ENCODE peak calls at places on chromosomes 13 and 19, in four cellular contexts. C is PC-3, X is Calu3, W is psoas muscle. B is an unnamed sample.

GRCh38 chr13:75995966-75996365 is 359.8 kb downstream of the LMO7 start:
- DNase-seq in X (no peak), W (no peak), C (peak), B (no peak)

GRCh38 chr13:45500492-45501174 is 35.9 kb downstream of the COG3 start:
- DNase-seq in W (no peak), X (peak), C (peak), B (no peak)

GRCh38 chr13:23630349-23631093 is 60.3 kb downstream of the TNFRSF19 start:
- DNase-seq in X (no peak), C (no peak), W (no peak), B (no peak)

GRCh38 chr19:42420055-42420544 is 7.1 kb downstream of the LIPE start:
- DNase-seq in X (peak), C (peak), W (no peak), B (peak)

GRCh38 chr13:74986609-74987008 is 495.4 kb downstream of the TBC1D4 start:
- DNase-seq in X (no peak), C (peak), W (no peak), B (no peak)

GRCh38 chr13:112744306-112745021 is 54.6 kb downstream of the ATP11A start:
- DNase-seq in C (no peak), X (no peak), W (no peak), B (no peak)

GRCh38 chr19:48367855-48368254 is 3.7 kb downstream of the SYNGR4 start:
- DNase-seq in W (no peak), X (no peak), C (no peak), B (no peak)

GRCh38 chr13:106143930-106144709 is 391.3 kb downstream of the EFNB2 start:
- DNase-seq in W (no peak), X (peak), C (peak), B (no peak)

GRCh38 chr13:22883262-22883840 is 297.4 kb upstream of the SGCG start:
- DNase-seq in X (no peak), C (no peak), W (no peak), B (no peak)

GRCh38 chr19:2820112-2820702 is 539 bp downstream of the ZNF554 start:
- DNase-seq in C (no peak), W (no peak), X (no peak), B (no peak)

GRCh38 chr13:79451500-79451962 is 29.4 kb upstream of the NDFIP2 start:
- DNase-seq in X (no peak), W (no peak), C (peak), B (no peak)

GRCh38 chr19:3683866-3684816 is 16.1 kb downstream of the PIP5K1C start:
- DNase-seq in C (no peak), X (no peak), W (no peak), B (no peak)

GRCh38 chr13:24887759-24888158 is 123.8 kb downstream of the RNF17 start:
- DNase-seq in W (no peak), X (no peak), C (no peak), B (no peak)

GRCh38 chr13:105276571-105276970 is 1258.9 kb downstream of the EFNB2 start:
- DNase-seq in W (no peak), X (no peak), C (no peak), B (no peak)

GRCh38 chr19:46546194-46546896 is 50.7 kb upstream of the PNMA8B start:
- DNase-seq in W (peak), C (peak), X (peak), B (peak)